ENCODE peak calls at places on chromosomes 2 and 18, in six cellular contexts. Q is IMR-90, W is H9, K is neuronal stem cell, Y is H1, H is mesenchymal stem cell. F is an unnamed sample.

GRCh38 chr2:230902180-230902899 is 22.7 kb downstream of the GPR55 start:
- DNase-seq in Q (peak; percentile 76), W (peak; percentile 85), K (peak; percentile 54), Y (peak; percentile 78), H (peak; percentile 71), F (peak; percentile 86)

GRCh38 chr18:3451989-3452749 is 2.2 kb downstream of the TGIF1 start:
- DNase-seq in Q (peak; percentile 69), W (no peak), K (peak; percentile 54), Y (peak; percentile 50), H (peak; percentile 68), F (peak; percentile 82)

GRCh38 chr18:22639626-22640025 is 221.9 kb upstream of the CTAGE1 start:
- DNase-seq in Q (peak; percentile 41), W (no peak), K (no peak), Y (no peak), H (no peak), F (no peak)

GRCh38 chr2:134261398-134262131 is 7.7 kb downstream of the MGAT5 start:
- DNase-seq in Q (no peak), W (no peak), K (no peak), Y (no peak), H (peak; percentile 76), F (peak; percentile 71)

GRCh38 chr18:6672909-6673308 is 56.6 kb upstream of the ARHGAP28 start:
- DNase-seq in Q (no peak), W (no peak), K (no peak), Y (no peak), H (no peak), F (peak; percentile 19)

GRCh38 chr2:126809357-126809756 is 89.3 kb upstream of the TEX51 start:
- DNase-seq in Q (no peak), W (peak; percentile 41), K (no peak), Y (no peak), H (no peak), F (peak; percentile 70)

GRCh38 chr18:37019157-37019571 is 190.2 kb downstream of the KIAA1328 start:
- DNase-seq in Q (peak; percentile 11), W (peak; percentile 41), K (no peak), Y (peak; percentile 47), H (peak; percentile 37), F (peak; percentile 84)

GRCh38 chr2:75007819-75008218 is 49.4 kb downstream of the POLE4 start:
- DNase-seq in Q (no peak), W (no peak), K (no peak), Y (no peak), H (no peak), F (no peak)

DNA sequence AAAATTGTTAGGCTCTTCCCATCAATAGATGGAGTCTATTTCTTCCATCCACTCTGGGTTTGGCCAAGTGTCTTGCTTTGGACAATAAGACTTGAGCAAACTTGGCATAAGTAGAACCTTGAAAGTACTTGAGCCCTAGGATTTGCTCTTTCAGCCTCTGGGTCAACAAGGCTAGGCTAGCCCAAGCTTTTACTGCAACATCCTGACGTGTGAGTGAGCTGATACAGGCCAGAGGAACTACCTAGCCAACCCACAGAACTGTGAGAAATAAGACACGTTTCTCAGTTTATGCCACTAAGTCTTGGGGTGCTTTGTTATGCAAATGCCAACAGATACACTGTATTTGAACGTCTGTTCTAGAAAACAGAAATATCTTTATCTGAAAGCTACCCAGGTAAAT is 71.9 kb downstream of the LRP2 start:
- DNase-seq in Q (no peak), W (no peak), K (no peak), Y (no peak), H (no peak), F (no peak)
- H2BK15ac ChIP-seq in Q (no peak overlapping the region), W (no peak overlapping the region), K (no peak overlapping the region), Y (no peak overlapping the region), H (no peak overlapping the region), F (no peak overlapping the region)

GRCh38 chr2:233059797-233060499 is at the start of gene INPP5D:
- DNase-seq in Q (no peak), W (no peak), K (no peak), Y (no peak), H (no peak), F (no peak)
- H2BK15ac ChIP-seq in Q (no peak within 1 kb of the TSS), W (no peak within 1 kb of the TSS), K (peak within 1 kb of the TSS; percentile 32), Y (no peak within 1 kb of the TSS), H (no peak within 1 kb of the TSS), F (no peak within 1 kb of the TSS)

GRCh38 chr2:199607914-199608313 is 150.2 kb upstream of the SATB2 start:
- DNase-seq in Q (no peak), W (no peak), K (no peak), Y (no peak), H (no peak), F (no peak)

GRCh38 chr2:199612509-199613130 is 154.9 kb upstream of the SATB2 start:
- DNase-seq in Q (no peak), W (no peak), K (no peak), Y (no peak), H (no peak), F (no peak)
- H2BK15ac ChIP-seq in Q (no peak overlapping the region), W (no peak overlapping the region), K (no peak overlapping the region), Y (no peak overlapping the region), H (no peak overlapping the region), F (no peak overlapping the region)

DNA sequence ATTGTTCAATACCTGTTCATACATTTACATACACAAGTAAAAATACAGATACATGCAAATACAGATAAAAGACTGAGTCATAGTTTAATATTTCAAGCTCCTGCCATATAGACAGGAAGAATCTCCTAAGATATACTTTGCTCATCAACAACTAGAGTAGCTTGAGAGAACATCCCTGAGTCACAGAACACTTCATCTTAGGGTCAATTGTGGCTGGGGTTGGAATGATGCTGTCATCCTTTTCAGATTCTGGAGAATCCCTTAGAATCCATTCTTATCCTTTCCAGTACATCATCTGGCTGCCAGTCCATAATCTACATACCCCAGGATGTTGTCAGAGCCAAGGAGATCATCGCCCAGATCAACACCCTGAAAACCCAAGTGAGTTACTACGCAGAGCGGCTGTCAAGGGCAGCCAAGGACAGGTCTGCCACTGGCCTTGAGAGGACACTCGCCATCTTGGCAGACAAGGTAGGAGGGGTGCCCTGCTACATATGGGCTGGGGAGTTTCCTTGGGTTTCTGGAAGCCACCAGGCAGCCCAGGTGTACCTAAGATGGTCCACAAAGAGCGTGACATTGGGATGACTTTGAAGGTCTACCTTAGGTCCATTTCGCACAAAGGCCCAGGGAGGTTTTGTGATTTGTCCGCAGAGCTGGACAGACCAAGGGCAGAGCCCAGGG is 55.7 kb downstream of the COA5 start:
- DNase-seq in Q (peak; percentile 94), W (no peak), K (no peak), Y (no peak), H (peak; percentile 70), F (no peak)
- H2BK15ac ChIP-seq in Q (no peak overlapping the region), W (no peak overlapping the region), K (no peak overlapping the region), Y (no peak overlapping the region), H (no peak overlapping the region), F (no peak overlapping the region)

DNA sequence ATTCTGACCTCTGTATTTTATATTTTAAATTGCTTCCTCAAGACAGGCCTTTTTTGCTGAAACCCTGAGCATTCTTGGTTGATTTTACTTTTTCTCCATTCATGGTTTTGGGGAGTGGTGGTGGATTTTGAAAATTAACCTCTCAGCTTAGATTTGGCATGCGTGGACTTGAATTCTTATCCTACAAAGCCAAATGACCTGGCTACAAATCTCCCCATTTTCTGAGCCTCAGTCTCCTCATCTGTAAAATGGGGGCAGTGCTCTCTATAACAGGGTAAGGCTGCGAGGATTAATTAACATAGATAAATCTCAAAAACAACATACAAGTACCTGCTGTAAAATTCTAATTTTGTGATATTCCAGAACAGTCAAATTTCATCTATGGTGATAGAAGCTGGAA is 103.4 kb upstream of the CDCA7 start:
- DNase-seq in Q (no peak), W (no peak), K (no peak), Y (no peak), H (no peak), F (no peak)
- H2BK15ac ChIP-seq in Q (no peak overlapping the region), W (no peak overlapping the region), K (no peak overlapping the region), Y (no peak overlapping the region), H (no peak overlapping the region), F (no peak overlapping the region)

DNA sequence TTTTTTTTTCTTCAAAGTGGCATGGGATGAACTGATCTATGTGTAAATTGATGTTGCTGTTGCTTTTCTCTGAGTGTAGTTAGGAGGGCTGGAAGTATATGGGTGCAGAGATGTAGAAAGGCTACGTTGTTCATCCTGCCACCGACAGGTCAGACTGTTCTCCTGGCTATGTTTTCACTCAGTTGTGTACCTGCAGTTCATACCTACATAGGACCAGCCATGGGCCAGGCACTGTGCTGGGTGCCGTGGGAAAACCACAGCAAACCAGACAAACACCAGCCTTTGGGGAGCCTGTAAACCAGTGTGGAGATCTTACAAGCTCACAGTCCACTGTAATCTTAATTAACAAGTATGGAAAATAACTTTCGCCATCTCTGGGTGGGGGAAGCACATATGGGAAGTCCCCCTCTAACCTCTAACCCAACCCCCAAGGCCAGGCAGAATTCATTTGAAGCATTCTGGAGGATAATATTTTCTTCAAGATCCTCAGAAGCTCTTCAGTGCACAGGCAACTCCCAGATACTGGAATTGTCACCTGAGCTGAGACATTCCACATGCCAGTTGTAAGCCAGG is 12.7 kb downstream of the NCK2 start:
- DNase-seq in Q (no peak), W (no peak), K (no peak), Y (no peak), H (no peak), F (no peak)
- H2BK15ac ChIP-seq in Q (no peak overlapping the region), W (no peak overlapping the region), K (no peak overlapping the region), Y (no peak overlapping the region), H (no peak overlapping the region), F (no peak overlapping the region)

GRCh38 chr2:7524211-7524594 is 607.0 kb downstream of the RNF144A start:
- DNase-seq in Q (no peak), W (no peak), K (no peak), Y (no peak), H (no peak), F (no peak)
- H2BK15ac ChIP-seq in Q (no peak overlapping the region), W (no peak overlapping the region), K (no peak overlapping the region), Y (no peak overlapping the region), H (no peak overlapping the region), F (no peak overlapping the region)

F was measured in mesendoderm.